ENCODE peak calls at places on chromosomes 12 and 14, in six cellular contexts. F, E, P, H, V and Y are unnamed samples.

GRCh38 chr14:50883827-50884197 is 12.0 kb downstream of the ABHD12B start:
- DNase-seq in P (no peak), F (no peak), V (no peak), E (no peak), H (no peak), Y (no peak)

GRCh38 chr14:105903971-105904370 is 377.6 kb downstream of the TMEM121 start:
- DNase-seq in P (no peak), F (no peak), E (no peak), V (no peak), H (no peak), Y (no peak)

GRCh38 chr12:92989715-92990484 is 60.8 kb upstream of the EEA1 start:
- DNase-seq in E (no peak), V (no peak), F (no peak), H (no peak), P (no peak), Y (no peak)

GRCh38 chr14:90732723-90733122 is 83.5 kb downstream of the TTC7B start:
- DNase-seq in P (no peak), H (no peak), E (no peak), F (no peak), V (no peak), Y (no peak)

GRCh38 chr14:74552623-74553022 is 59.1 kb downstream of the ISCA2 start:
- DNase-seq in V (no peak), H (peak; percentile 82), P (no peak), F (no peak), E (no peak), Y (no peak)

GRCh38 chr12:30840715-30841114 is 85.8 kb upstream of the TSPAN11 start:
- DNase-seq in H (peak; percentile 11), F (no peak), E (no peak), P (no peak), V (no peak), Y (no peak)

GRCh38 chr12:122871851-122872785 is 23.8 kb downstream of the VPS37B start:
- DNase-seq in H (peak; percentile 90), V (peak; percentile 44), E (no peak), F (no peak), P (no peak), Y (peak; percentile 26)

GRCh38 chr14:23185046-23185445 is 1.6 kb upstream of the SLC7A8 start:
- DNase-seq in P (no peak), F (no peak), H (peak; percentile 64), E (no peak), V (no peak), Y (no peak)

GRCh38 chr14:64703393-64704144 is 655 bp upstream of the PLEKHG3 start:
- DNase-seq in E (no peak), V (no peak), F (no peak), P (no peak), H (peak; percentile 29), Y (no peak)

GRCh38 chr12:125871811-125872594 is 806.8 kb downstream of the AACS start:
- DNase-seq in P (no peak), H (no peak), E (no peak), V (no peak), F (no peak), Y (no peak)

GRCh38 chr12:52870361-52871290 is 21.8 kb upstream of the KRT78 start:
- DNase-seq in H (peak; percentile 56), E (no peak), P (no peak), V (peak; percentile 52), F (peak; percentile 59), Y (peak; percentile 70)

GRCh38 chr12:131831635-131832041 is 3.4 kb downstream of the MMP17 start:
- DNase-seq in P (no peak), V (no peak), H (peak; percentile 85), F (no peak), E (peak; percentile 69), Y (no peak)

GRCh38 chr12:65937181-65937641 is 112.9 kb downstream of the HMGA2 start:
- DNase-seq in E (no peak), V (no peak), H (peak; percentile 51), F (no peak), P (no peak), Y (no peak)

GRCh38 chr12:97560766-97561165 is 98.2 kb downstream of the RMST start:
- DNase-seq in H (no peak), F (no peak), E (no peak), P (no peak), V (no peak), Y (no peak)

GRCh38 chr12:87509233-87509820 is 519.9 kb downstream of the C12orf50 start:
- DNase-seq in P (no peak), E (no peak), V (no peak), F (no peak), H (peak; percentile 23), Y (no peak)

GRCh38 chr12:123150804-123151678 is at the start of gene PITPNM2:
- DNase-seq in H (peak; percentile 91), F (peak; percentile 38), P (peak; percentile 58), V (peak; percentile 79), E (no peak), Y (peak; percentile 50)

GRCh38 chr14:105939810-105940508 is 413.6 kb downstream of the TMEM121 start:
- DNase-seq in E (no peak), H (no peak), F (no peak), V (no peak), P (no peak), Y (no peak)

GRCh38 chr14:71070169-71070568 is 162.9 kb downstream of the PCNX1 start:
- DNase-seq in H (peak; percentile 31), P (no peak), F (no peak), E (no peak), V (no peak), Y (no peak)

GRCh38 chr12:83841620-83842019 is 1071.0 kb downstream of the SLC6A15 start:
- DNase-seq in F (no peak), H (peak; percentile 61), P (no peak), E (no peak), V (no peak), Y (no peak)